ENCODE peak calls at places on chromosomes 1 and 21, in ten cellular contexts. C is esophagus squamous epithelium, Q is A549, N is body of pancreas, K is adrenal gland, J is stomach, Y is spleen, I is GM12878, M is heart left ventricle, T is vagina. A is an unnamed sample.
A peak's percentile ranks its signal among the peaks of the same experiment; 100 is the strongest.

GRCh38 chr1:189859385-189859977 is 618.2 kb downstream of the BRINP3 start:
- DNase-seq in C (no peak), Q (peak; percentile 3), N (no peak), K (no peak), J (no peak), Y (no peak), I (no peak), M (no peak), T (no peak), A (no peak)

GRCh38 chr1:209850342-209850979 is 22.7 kb downstream of the UTP25 start:
- DNase-seq in C (no peak), Q (peak; percentile 44), N (peak; percentile 44), K (peak; percentile 60), J (peak; percentile 36), Y (no peak), I (no peak), M (peak; percentile 54), T (no peak), A (peak; percentile 82)

GRCh38 chr1:53207726-53208125 is 11.1 kb downstream of the CPT2 start:
- DNase-seq in C (no peak), Q (no peak), N (no peak), K (no peak), J (no peak), Y (no peak), I (no peak), M (no peak), T (peak; percentile 13), A (no peak)

GRCh38 chr1:36157115-36157903 is 1.3 kb downstream of the MAP7D1 start:
- DNase-seq in C (no peak), Q (no peak), N (no peak), K (peak; percentile 45), J (no peak), Y (no peak), I (no peak), M (no peak), T (no peak), A (no peak)

GRCh38 chr1:81237531-81238528 is 562.9 kb upstream of the ADGRL2 start:
- DNase-seq in C (no peak), Q (no peak), N (no peak), K (no peak), J (no peak), Y (no peak), I (no peak), M (no peak), T (no peak), A (no peak)

GRCh38 chr1:6260961-6261614 is at the start of gene GPR153:
- DNase-seq in C (no peak), Q (no peak), N (no peak), K (no peak), J (peak; percentile 27), Y (no peak), I (no peak), M (peak; percentile 58), T (no peak), A (peak; percentile 27)

GRCh38 chr21:44437696-44438431 is 17.4 kb upstream of the LRRC3 start:
- DNase-seq in C (no peak), Q (no peak), N (peak; percentile 8), K (no peak), J (no peak), Y (peak; percentile 52), I (no peak), M (peak; percentile 22), T (no peak), A (no peak)

GRCh38 chr21:33198346-33199135 is 31.2 kb upstream of the IFNAR2 start:
- DNase-seq in C (no peak), Q (no peak), N (peak; percentile 33), K (peak; percentile 67), J (no peak), Y (no peak), I (no peak), M (peak; percentile 75), T (peak; percentile 82), A (peak; percentile 19)

GRCh38 chr1:160098852-160099647 is 631 bp upstream of the IGSF8 start:
- DNase-seq in C (peak; percentile 97), Q (peak; percentile 92), N (peak; percentile 98), K (peak; percentile 99), J (peak; percentile 98), Y (peak; percentile 100), I (peak; percentile 55), M (peak; percentile 97), T (peak; percentile 97), A (peak; percentile 98)

GRCh38 chr1:160097196-160097910 is 1.1 kb downstream of the IGSF8 start:
- DNase-seq in C (no peak), Q (no peak), N (no peak), K (no peak), J (no peak), Y (peak; percentile 80), I (no peak), M (no peak), T (no peak), A (no peak)

GRCh38 chr1:160099716-160100375 is 1.4 kb upstream of the IGSF8 start:
- DNase-seq in C (no peak), Q (no peak), N (no peak), K (no peak), J (no peak), Y (peak; percentile 61), I (no peak), M (no peak), T (no peak), A (no peak)

GRCh38 chr1:160096491-160097116 is 1.8 kb downstream of the IGSF8 start:
- DNase-seq in C (no peak), Q (no peak), N (no peak), K (peak; percentile 61), J (no peak), Y (peak; percentile 66), I (no peak), M (no peak), T (peak; percentile 91), A (no peak)

GRCh38 chr1:160097911-160098851 is at the start of gene IGSF8:
- DNase-seq in C (peak; percentile 97), Q (peak; percentile 78), N (peak; percentile 95), K (peak; percentile 94), J (peak; percentile 94), Y (peak; percentile 97), I (peak; percentile 44), M (peak; percentile 92), T (peak; percentile 91), A (peak; percentile 95)
- TF ChIP-seq POLR2A in C (peak; percentile 63), Q (no peak), N (peak; percentile 42), K (peak; percentile 23), J (peak; percentile 39), Y (no peak), I (peak; percentile 33), M (peak; percentile 19), T (peak; percentile 29), A (peak; percentile 22)

GRCh38 chr1:213034713-213035112 is 16.3 kb upstream of the RPS6KC1 start:
- DNase-seq in C (no peak), Q (no peak), N (no peak), K (no peak), J (no peak), Y (no peak), I (no peak), M (no peak), T (no peak), A (no peak)

GRCh38 chr1:213041443-213041842 is 9.6 kb upstream of the RPS6KC1 start:
- DNase-seq in C (no peak), Q (no peak), N (no peak), K (no peak), J (no peak), Y (no peak), I (no peak), M (no peak), T (no peak), A (no peak)

GRCh38 chr1:213032651-213033050 is 17.0 kb upstream of the ANGEL2 start:
- DNase-seq in C (no peak), Q (no peak), N (no peak), K (no peak), J (no peak), Y (no peak), I (no peak), M (no peak), T (no peak), A (no peak)

DNA sequence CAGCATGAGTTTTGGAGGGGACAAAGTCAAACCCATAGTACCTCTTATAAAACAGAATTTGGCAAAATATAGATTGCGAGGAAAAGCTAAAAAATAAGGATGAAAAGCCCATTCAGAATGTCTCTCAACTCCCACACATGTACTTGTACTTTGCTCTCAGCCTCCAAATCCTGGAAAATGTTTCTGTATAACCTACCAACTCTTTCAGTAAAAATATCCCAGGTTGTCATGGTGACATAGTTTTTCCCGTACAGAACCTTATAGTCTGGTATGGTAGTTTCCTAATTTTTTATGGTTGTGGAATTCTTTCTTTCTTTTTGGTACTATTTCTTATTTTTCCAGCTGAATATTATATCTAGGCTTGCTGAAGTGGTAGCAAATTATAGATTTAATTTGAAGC is 15.5 kb upstream of the RPS6KC1 start:
- DNase-seq in C (no peak), Q (no peak), N (no peak), K (no peak), J (no peak), Y (no peak), I (no peak), M (no peak), T (no peak), A (no peak)
- TF ChIP-seq CTCF in C (no peak), Q (no peak), N (no peak), K (no peak), J (no peak), Y (no peak), I (no peak), M (no peak), T (no peak), A (no peak)

DNA sequence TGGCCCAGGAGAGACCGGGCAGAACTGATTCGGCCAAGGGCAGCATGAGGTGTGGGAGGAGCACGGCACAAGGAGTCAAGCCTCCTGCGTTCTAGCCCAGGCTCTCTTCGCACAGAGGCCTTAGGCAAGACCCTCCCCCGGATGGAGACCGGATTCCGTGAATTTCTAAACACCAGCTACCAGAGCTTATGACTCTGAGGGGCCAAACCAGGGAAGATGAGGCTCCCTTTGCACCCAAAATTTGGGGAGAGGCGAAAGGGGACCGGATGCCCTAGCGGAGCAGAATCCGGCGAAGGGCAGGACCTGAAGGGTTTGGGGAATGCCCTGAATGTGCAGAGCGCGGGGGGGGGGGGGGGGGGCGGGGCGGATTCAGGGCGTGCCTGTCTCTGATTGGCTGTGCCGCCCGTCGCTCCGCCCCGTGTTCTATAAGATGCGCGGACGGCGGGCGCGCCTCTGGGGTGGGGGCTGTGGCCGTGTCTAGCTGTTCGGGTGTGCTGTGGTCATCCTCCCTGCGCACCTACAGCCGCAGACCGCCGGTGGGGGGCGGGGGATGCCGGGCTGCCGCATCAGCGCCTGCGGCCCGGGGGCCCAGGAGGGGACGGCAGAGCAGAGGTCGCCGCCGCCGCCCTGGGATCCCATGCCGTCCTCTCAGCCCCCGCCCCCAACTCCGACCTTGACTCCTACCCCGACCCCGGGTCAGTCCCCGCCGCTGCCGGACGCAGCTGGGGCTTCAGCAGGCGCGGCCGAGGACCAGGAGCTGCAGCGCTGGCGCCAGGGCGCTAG is at the start of gene TRNP1:
- DNase-seq in C (no peak), Q (peak; percentile 77), N (peak; percentile 86), K (peak; percentile 66), J (peak; percentile 83), Y (peak; percentile 87), I (no peak), M (peak; percentile 84), T (no peak), A (peak; percentile 54)
- TF ChIP-seq POLR2A in C (peak; percentile 83), Q (peak; percentile 99), N (peak; percentile 93), K (no peak), J (peak; percentile 59), Y (no peak), I (peak; percentile 48), M (peak; percentile 50), T (peak; percentile 92), A (peak; percentile 56)

DNA sequence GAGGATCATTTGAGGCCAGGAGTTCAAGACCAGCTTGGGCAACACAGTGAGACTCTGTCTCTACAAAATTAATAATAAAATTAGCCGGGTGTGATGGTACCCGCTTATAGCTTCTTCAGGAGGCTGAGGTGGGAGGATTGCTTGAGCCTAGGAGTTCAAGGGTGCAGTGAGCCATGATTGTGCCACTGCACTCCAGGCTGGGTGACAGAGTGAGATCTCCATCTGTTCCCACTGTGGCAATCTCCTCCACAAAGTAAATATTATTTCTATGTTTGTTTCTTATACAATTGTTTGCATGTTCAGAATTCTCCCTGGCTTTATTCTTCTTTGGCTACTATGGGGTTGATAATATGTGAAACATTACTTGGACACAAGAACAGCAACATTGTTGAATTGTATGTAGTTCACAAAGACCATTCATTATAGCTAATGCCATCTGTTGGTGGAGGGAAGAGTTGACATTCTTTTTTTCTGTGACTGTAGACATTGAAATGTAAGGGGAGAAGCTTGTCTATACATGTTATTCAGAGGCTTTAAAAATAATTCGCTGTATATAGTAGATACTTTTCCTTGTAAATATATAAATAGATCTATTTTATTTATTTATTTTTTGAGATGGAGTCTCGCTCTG is 47.8 kb upstream of the SRSF10 start:
- DNase-seq in C (no peak), Q (no peak), N (no peak), K (no peak), J (no peak), Y (no peak), I (peak; percentile 20), M (no peak), T (no peak), A (no peak)
- TF ChIP-seq CTCF in C (peak; percentile 41), Q (peak; percentile 48), N (peak; percentile 72), K (peak; percentile 71), J (no peak), Y (peak; percentile 35), I (peak; percentile 56), M (peak; percentile 44), T (peak; percentile 50), A (peak; percentile 45)

A was measured in thyroid gland.